ENCODE peak calls at places on chromosomes 7 and 10, in eight cellular contexts. G is upper lobe of right lung, O is sigmoid colon, B is GM12878, U is NT2/D1, S is colonic mucosa, A is fibroblast of lung, I is upper lobe of left lung. T is an unnamed sample. For H3K9me3, the result is how much of the 10 kb centered on the place peaks cover.

GRCh38 chr10:22103701-22104100 is 100.2 kb upstream of the DNAJC1 start:
- DNase-seq in G (no peak), O (no peak), B (no peak), U (no peak), S (no peak), A (no peak), I (no peak), T (no peak)

GRCh38 chr10:114259825-114260224 is 20.8 kb downstream of the VWA2 start:
- DNase-seq in G (peak), O (no peak), B (no peak), U (no peak), S (no peak), A (peak), I (peak), T (no peak)

GRCh38 chr7:607938-608337 is 88.3 kb upstream of the PDGFA start:
- DNase-seq in G (peak), O (no peak), B (no peak), U (no peak), S (no peak), A (no peak), I (no peak), T (peak)

GRCh38 chr7:29988391-29989256 is 977 bp downstream of the SCRN1 start:
- DNase-seq in G (peak), O (peak), B (peak), U (no peak), S (peak), A (peak), I (peak), T (no peak)

GRCh38 chr10:122142652-122143237 is 128.4 kb upstream of the BTBD16 start:
- DNase-seq in G (no peak), O (no peak), B (no peak), U (no peak), S (peak), A (no peak), I (peak), T (no peak)

GRCh38 chr7:164882-165660 is 27.3 kb upstream of the FAM20C start:
- DNase-seq in G (peak), O (peak), B (no peak), U (no peak), S (peak), A (no peak), I (no peak), T (no peak)

GRCh38 chr10:114389429-114389828 is 14.9 kb downstream of the AFAP1L2 start:
- DNase-seq in G (no peak), O (peak), B (no peak), U (no peak), S (no peak), A (peak), I (no peak), T (no peak)

GRCh38 chr10:86970152-86970886 is 2.0 kb downstream of the ADIRF start:
- DNase-seq in G (peak), O (peak), B (no peak), U (no peak), S (peak), A (peak), I (peak), T (no peak)

GRCh38 chr10:29998142-29998808 is 61.1 kb downstream of the JCAD start:
- DNase-seq in G (peak), O (peak), B (peak), U (peak), S (peak), A (peak), I (no peak), T (peak)

GRCh38 chr10:132516771-132517725 is 20.5 kb upstream of the INPP5A start:
- DNase-seq in G (peak), O (peak), B (no peak), U (peak), S (peak), A (peak), I (peak), T (no peak)
- H3K4me3 ChIP-seq in G (peak), O (peak), B (no peak), U (peak), S (no peak), A (no peak), I (peak), T (no peak)

GRCh38 chr7:63037242-63037641 is 961.4 kb upstream of the ZNF722 start:
- DNase-seq in G (no peak), O (no peak), B (no peak), U (no peak), S (no peak), A (no peak), I (no peak), T (no peak)
- H3K9me3 ChIP-seq in G (under half), O (under half), B (under half), U (under half), S (under half), A (under half), I (under half), T (under half)

GRCh38 chr7:113412410-113412809 is 294.1 kb upstream of the SMIM30 start:
- DNase-seq in G (no peak), O (no peak), B (no peak), U (no peak), S (no peak), A (no peak), I (no peak), T (no peak)

GRCh38 chr7:113405296-113406056 is 287.1 kb upstream of the SMIM30 start:
- DNase-seq in G (no peak), O (no peak), B (no peak), U (no peak), S (no peak), A (no peak), I (no peak), T (no peak)

GRCh38 chr7:113410791-113411190 is 292.4 kb upstream of the SMIM30 start:
- DNase-seq in G (no peak), O (no peak), B (no peak), U (no peak), S (no peak), A (no peak), I (no peak), T (no peak)

GRCh38 chr7:113404245-113404644 is 285.9 kb upstream of the SMIM30 start:
- DNase-seq in G (no peak), O (no peak), B (no peak), U (no peak), S (no peak), A (no peak), I (no peak), T (no peak)

DNA sequence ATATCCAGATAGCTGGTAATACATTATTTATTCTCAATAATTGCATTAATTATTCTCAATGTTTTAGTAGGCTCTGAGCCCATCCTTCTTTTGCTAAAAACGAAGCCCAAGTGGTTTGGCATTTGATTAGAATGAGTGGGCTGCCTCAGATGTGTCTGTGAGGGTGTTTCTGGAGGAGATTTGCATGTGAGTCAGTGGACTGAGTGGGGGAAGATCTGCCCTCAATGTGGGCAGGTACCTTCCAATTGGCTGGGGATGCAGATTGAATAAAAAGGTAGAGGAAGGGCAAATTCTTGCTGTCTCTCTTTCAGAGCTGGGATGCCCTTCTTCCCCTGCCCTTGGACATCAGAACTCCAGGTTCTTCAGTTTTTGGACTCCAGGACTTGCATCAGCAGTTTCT is 290.6 kb upstream of the SMIM30 start:
- DNase-seq in G (no peak), O (no peak), B (no peak), U (no peak), S (no peak), A (peak), I (no peak), T (no peak)
- H3K4me3 ChIP-seq in G (no peak), O (no peak), B (no peak), U (no peak), S (no peak), A (no peak), I (no peak), T (no peak)

DNA sequence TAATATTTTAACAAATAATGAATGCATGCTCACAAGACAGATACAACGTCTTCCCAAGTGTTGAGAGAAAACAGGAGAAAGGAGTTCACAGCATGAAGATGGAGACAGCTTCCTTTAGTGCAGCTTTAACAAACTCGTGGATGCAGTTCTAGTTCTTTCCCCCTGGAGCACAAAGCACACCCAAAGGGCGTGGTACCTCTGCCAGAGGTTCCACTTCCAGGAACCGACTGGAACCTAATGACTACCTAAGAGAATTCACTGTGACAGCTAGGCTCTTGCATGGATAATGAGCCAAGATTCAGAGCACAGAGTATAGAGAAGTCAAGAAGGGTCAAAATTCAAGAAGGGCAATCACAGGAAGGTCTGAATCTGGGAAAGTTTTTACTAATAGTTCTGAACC is 673.2 kb downstream of the XPNPEP1 start:
- DNase-seq in G (no peak), O (no peak), B (no peak), U (no peak), S (no peak), A (no peak), I (no peak), T (no peak)
- H3K9me3 ChIP-seq in G (under half), O (under half), B (under half), U (under half), S (under half), A (under half), I (under half), T (under half)

GRCh38 chr10:98030991-98031431 is 590 bp upstream of the CRTAC1 start:
- DNase-seq in G (no peak), O (no peak), B (no peak), U (no peak), S (no peak), A (peak), I (peak), T (no peak)
- H3K4me3 ChIP-seq in G (peak), O (peak), B (no peak), U (peak), S (no peak), A (no peak), I (peak), T (no peak)

GRCh38 chr10:130769146-130770017 is 542.1 kb downstream of the TCERG1L start:
- DNase-seq in G (peak), O (peak), B (no peak), U (no peak), S (no peak), A (no peak), I (no peak), T (peak)
- H3K9me3 ChIP-seq in G (under half), O (under half), B (under half), U (under half), S (under half), A (under half), I (under half), T (under half)

DNA sequence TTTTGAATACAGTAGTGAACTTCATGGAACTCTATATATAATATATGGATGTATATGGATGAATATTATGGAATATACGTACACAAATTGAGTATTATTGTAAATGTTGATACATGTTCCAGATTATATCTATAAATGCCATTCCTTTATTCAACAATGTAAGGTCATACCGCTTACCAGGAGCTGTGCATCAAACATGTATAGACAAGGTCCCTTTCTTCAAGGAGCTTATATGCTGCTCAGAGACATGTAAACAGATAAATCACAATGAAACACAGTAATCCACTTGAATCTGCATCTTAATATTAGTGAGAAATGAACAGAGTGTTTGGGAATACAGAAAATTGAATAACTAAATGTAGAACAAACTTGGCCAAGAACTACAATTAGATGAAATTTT is 898 bp upstream of the SEM1 start:
- DNase-seq in G (no peak), O (no peak), B (no peak), U (no peak), S (no peak), A (no peak), I (no peak), T (no peak)
- H3K4me3 ChIP-seq in G (no peak), O (no peak), B (no peak), U (no peak), S (no peak), A (no peak), I (no peak), T (no peak)

GRCh38 chr10:131261890-131262289 is 49.6 kb downstream of the TCERG1L start:
- DNase-seq in G (peak), O (peak), B (no peak), U (no peak), S (no peak), A (no peak), I (no peak), T (no peak)
- H3K9me3 ChIP-seq in G (under half), O (under half), B (under half), U (under half), S (under half), A (under half), I (under half), T (under half)

GRCh38 chr10:68871105-68871711 is 29.9 kb upstream of the DDX50 start:
- DNase-seq in G (no peak), O (no peak), B (no peak), U (peak), S (no peak), A (peak), I (no peak), T (no peak)
- H3K4me3 ChIP-seq in G (no peak), O (no peak), B (no peak), U (no peak), S (no peak), A (no peak), I (no peak), T (no peak)

GRCh38 chr10:5582736-5583135 is 58.0 kb downstream of the CALML3 start:
- DNase-seq in G (peak), O (no peak), B (no peak), U (no peak), S (no peak), A (no peak), I (no peak), T (peak)

GRCh38 chr10:5584895-5585516 is 60.2 kb downstream of the CALML3 start:
- DNase-seq in G (peak), O (peak), B (peak), U (peak), S (no peak), A (peak), I (no peak), T (no peak)

GRCh38 chr10:5585517-5586222 is 60.9 kb downstream of the CALML3 start:
- DNase-seq in G (peak), O (peak), B (no peak), U (no peak), S (no peak), A (peak), I (no peak), T (no peak)

GRCh38 chr10:5581670-5582566 is 57.2 kb downstream of the CALML3 start:
- DNase-seq in G (peak), O (peak), B (peak), U (no peak), S (no peak), A (no peak), I (no peak), T (no peak)

GRCh38 chr10:5583525-5584175 is 58.9 kb downstream of the CALML3 start:
- DNase-seq in G (peak), O (peak), B (peak), U (peak), S (peak), A (peak), I (peak), T (no peak)
- H3K9me3 ChIP-seq in G (under half), O (under half), B (under half), U (under half), S (under half), A (under half), I (under half), T (under half)

T was measured in CD8-positive, alpha-beta memory T cell.